ENCODE peak calls at places on chromosomes 3 and 15, in six cellular contexts. H is heart left ventricle, N is HepG2, S is MM.1S, L is mesendoderm, Y is Karpas-422. A is an unnamed sample.

GRCh38 chr3:47306022-47306421 is 23.3 kb downstream of the KLHL18 start:
- DNase-seq in H (no peak), N (no peak), S (no peak), L (no peak), Y (no peak), A (no peak)

GRCh38 chr3:8854656-8855055 is 85.2 kb upstream of the OXTR start:
- DNase-seq in H (no peak), N (no peak), S (no peak), L (no peak), Y (no peak), A (no peak)

GRCh38 chr3:9168230-9168629 is 81.2 kb downstream of the SRGAP3 start:
- DNase-seq in H (no peak), N (no peak), S (peak), L (peak), Y (peak), A (peak)

GRCh38 chr3:163809540-163809993 is 1268.7 kb downstream of the SI start:
- DNase-seq in H (no peak), N (no peak), S (peak), L (peak), Y (no peak), A (peak)

GRCh38 chr3:165196577-165197561 is 685 bp upstream of the SLITRK3 start:
- DNase-seq in H (no peak), N (no peak), S (no peak), L (peak), Y (no peak), A (no peak)

GRCh38 chr3:36764704-36765038 is 318 bp upstream of the DCLK3 start:
- DNase-seq in H (no peak), N (no peak), S (no peak), L (no peak), Y (no peak), A (no peak)

GRCh38 chr3:24846286-24846860 is 351.7 kb upstream of the THRB start:
- DNase-seq in H (no peak), N (no peak), S (no peak), L (no peak), Y (no peak), A (no peak)

GRCh38 chr3:48548731-48549705 is 7.6 kb downstream of the PFKFB4 start:
- DNase-seq in H (peak), N (peak), S (peak), L (peak), Y (peak), A (peak)

GRCh38 chr3:124761250-124761796 is 31.1 kb downstream of the UMPS start:
- DNase-seq in H (peak), N (peak), S (peak), L (peak), Y (peak), A (peak)

GRCh38 chr15:79881668-79882067 is 15.1 kb downstream of the MTHFS start:
- DNase-seq in H (no peak), N (no peak), S (no peak), L (no peak), Y (no peak), A (no peak)

GRCh38 chr15:80424381-80424780 is 20.2 kb downstream of the ARNT2 start:
- DNase-seq in H (no peak), N (no peak), S (no peak), L (no peak), Y (no peak), A (no peak)

GRCh38 chr3:62242846-62243245 is 130.5 kb downstream of the FEZF2 start:
- DNase-seq in H (no peak), N (no peak), S (no peak), L (no peak), Y (no peak), A (no peak)

GRCh38 chr3:58394339-58394738 is 39.3 kb downstream of the PDHB start:
- DNase-seq in H (no peak), N (no peak), S (no peak), L (no peak), Y (no peak), A (no peak)

GRCh38 chr3:98551754-98552153 is 20.0 kb downstream of the GPR15 start:
- DNase-seq in H (no peak), N (no peak), S (no peak), L (peak), Y (no peak), A (peak)

GRCh38 chr3:152123457-152123856 is 145.3 kb upstream of the MBNL1 start:
- DNase-seq in H (no peak), N (no peak), S (no peak), L (no peak), Y (no peak), A (no peak)

GRCh38 chr15:81859737-81860516 is 185.9 kb downstream of the MEX3B start:
- DNase-seq in H (no peak), N (no peak), S (peak), L (no peak), Y (no peak), A (peak)

GRCh38 chr15:37891754-37892368 is 42.6 kb upstream of the TMCO5A start:
- DNase-seq in H (no peak), N (peak), S (peak), L (peak), Y (peak), A (peak)

GRCh38 chr15:90807687-90808086 is 60.7 kb upstream of the FURIN start:
- DNase-seq in H (no peak), N (no peak), S (no peak), L (no peak), Y (no peak), A (no peak)

GRCh38 chr15:75508741-75509532 is 57.4 kb upstream of the SIN3A start:
- DNase-seq in H (no peak), N (peak), S (peak), L (peak), Y (peak), A (peak)

GRCh38 chr3:172154768-172155649 is 115.6 kb downstream of the FNDC3B start:
- DNase-seq in H (no peak), N (no peak), S (no peak), L (no peak), Y (no peak), A (no peak)

GRCh38 chr3:136621628-136622027 is 130.6 kb downstream of the STAG1 start:
- DNase-seq in H (no peak), N (no peak), S (no peak), L (no peak), Y (no peak), A (no peak)

GRCh38 chr3:169148448-169149348 is 514.8 kb downstream of the MECOM start:
- DNase-seq in H (peak), N (no peak), S (no peak), L (peak), Y (no peak), A (no peak)

GRCh38 chr3:23406576-23406975 is 203.4 kb downstream of the UBE2E2 start:
- DNase-seq in H (no peak), N (no peak), S (no peak), L (peak), Y (no peak), A (no peak)

GRCh38 chr3:133441867-133442270 is 42.0 kb downstream of the BFSP2 start:
- DNase-seq in H (no peak), N (no peak), S (peak), L (no peak), Y (no peak), A (no peak)

GRCh38 chr3:197793246-197793645 is 2.2 kb downstream of the LRCH3 start:
- DNase-seq in H (no peak), N (no peak), S (no peak), L (peak), Y (peak), A (no peak)

GRCh38 chr3:64463981-64464380 is 223.8 kb downstream of the ADAMTS9 start:
- DNase-seq in H (no peak), N (no peak), S (no peak), L (no peak), Y (no peak), A (no peak)

GRCh38 chr15:39720721-39721611 is 61.7 kb downstream of the FSIP1 start:
- DNase-seq in H (no peak), N (no peak), S (no peak), L (peak), Y (no peak), A (no peak)

GRCh38 chr3:46725663-46726314 is 8.1 kb upstream of the PRSS50 start:
- DNase-seq in H (no peak), N (no peak), S (no peak), L (no peak), Y (no peak), A (no peak)

GRCh38 chr3:11982341-11982948 is 21.7 kb upstream of the SYN2 start:
- DNase-seq in H (no peak), N (no peak), S (no peak), L (no peak), Y (no peak), A (no peak)

GRCh38 chr15:60315878-60316277 is 81.9 kb downstream of the ANXA2 start:
- DNase-seq in H (no peak), N (no peak), S (no peak), L (no peak), Y (no peak), A (no peak)

GRCh38 chr3:114900908-114901307 is 246.2 kb downstream of the ZBTB20 start:
- DNase-seq in H (no peak), N (no peak), S (no peak), L (no peak), Y (no peak), A (no peak)

GRCh38 chr3:178056868-178057267 is 479.4 kb upstream of the KCNMB2 start:
- DNase-seq in H (no peak), N (no peak), S (no peak), L (no peak), Y (no peak), A (no peak)
- H3K4me3 ChIP-seq in H (no peak), N (no peak), S (no peak), L (no peak), Y (no peak), A (no peak)

DNA sequence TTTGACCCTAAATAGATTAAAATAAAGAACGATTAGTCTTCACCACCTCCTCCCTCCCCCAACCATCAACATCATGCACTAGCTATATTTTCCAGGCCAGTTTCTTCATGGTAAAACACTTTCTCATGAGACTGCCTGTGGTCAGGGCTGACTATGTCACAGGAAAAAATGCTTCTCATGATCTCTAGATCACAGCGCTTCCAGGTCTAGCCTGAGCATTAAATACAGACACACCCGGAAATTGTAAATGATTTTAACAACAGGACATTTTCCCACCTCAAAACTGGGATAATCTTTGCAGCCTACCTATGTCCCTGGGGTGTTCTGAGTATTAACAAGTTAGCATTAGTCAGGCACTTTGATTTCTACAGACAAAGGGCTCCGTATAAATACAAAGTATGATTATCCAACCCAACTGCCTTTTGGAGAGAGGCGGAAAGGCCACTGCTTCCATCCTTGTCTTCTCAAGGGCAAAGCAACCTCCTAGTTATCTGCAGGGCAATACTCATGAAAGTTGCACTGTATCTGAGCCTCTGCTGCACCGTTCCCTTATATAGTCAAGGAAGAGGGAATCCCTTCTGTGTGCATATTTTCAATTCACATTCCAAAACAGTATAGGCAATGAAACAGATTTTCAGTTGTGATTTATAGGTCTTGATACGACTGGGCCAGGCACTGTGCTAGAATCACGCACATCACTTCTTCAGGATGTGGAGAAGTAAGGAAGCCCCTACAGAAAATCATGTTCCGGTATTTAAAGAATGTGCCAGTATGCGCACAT is 455.9 kb downstream of the FOXP1 start:
- DNase-seq in H (no peak), N (no peak), S (no peak), L (no peak), Y (no peak), A (peak)
- H3K4me3 ChIP-seq in H (peak), N (no peak), S (no peak), L (no peak), Y (no peak), A (peak)

GRCh38 chr15:73941449-73941848 is 15.2 kb downstream of the LOXL1 start:
- DNase-seq in H (no peak), N (no peak), S (no peak), L (peak), Y (no peak), A (no peak)

GRCh38 chr15:73941044-73941443 is 14.8 kb downstream of the LOXL1 start:
- DNase-seq in H (no peak), N (no peak), S (no peak), L (peak), Y (no peak), A (no peak)

GRCh38 chr15:73939138-73939537 is 12.9 kb downstream of the LOXL1 start:
- DNase-seq in H (no peak), N (no peak), S (no peak), L (no peak), Y (no peak), A (no peak)

GRCh38 chr15:73941871-73942635 is 15.8 kb downstream of the LOXL1 start:
- DNase-seq in H (no peak), N (no peak), S (peak), L (no peak), Y (no peak), A (no peak)

GRCh38 chr15:73940061-73940981 is 14.1 kb downstream of the LOXL1 start:
- DNase-seq in H (no peak), N (no peak), S (no peak), L (no peak), Y (no peak), A (no peak)
- H3K4me3 ChIP-seq in H (no peak), N (no peak), S (no peak), L (no peak), Y (no peak), A (no peak)

GRCh38 chr3:146468234-146468931 is 978 bp downstream of the PLSCR2 start:
- DNase-seq in H (no peak), N (no peak), S (no peak), L (no peak), Y (no peak), A (no peak)
- H3K4me3 ChIP-seq in H (no peak), N (no peak), S (no peak), L (no peak), Y (no peak), A (peak)

GRCh38 chr3:41126961-41127360 is 72.3 kb upstream of the CTNNB1 start:
- DNase-seq in H (no peak), N (no peak), S (no peak), L (no peak), Y (no peak), A (no peak)
- H3K4me3 ChIP-seq in H (no peak), N (no peak), S (no peak), L (no peak), Y (no peak), A (no peak)

DNA sequence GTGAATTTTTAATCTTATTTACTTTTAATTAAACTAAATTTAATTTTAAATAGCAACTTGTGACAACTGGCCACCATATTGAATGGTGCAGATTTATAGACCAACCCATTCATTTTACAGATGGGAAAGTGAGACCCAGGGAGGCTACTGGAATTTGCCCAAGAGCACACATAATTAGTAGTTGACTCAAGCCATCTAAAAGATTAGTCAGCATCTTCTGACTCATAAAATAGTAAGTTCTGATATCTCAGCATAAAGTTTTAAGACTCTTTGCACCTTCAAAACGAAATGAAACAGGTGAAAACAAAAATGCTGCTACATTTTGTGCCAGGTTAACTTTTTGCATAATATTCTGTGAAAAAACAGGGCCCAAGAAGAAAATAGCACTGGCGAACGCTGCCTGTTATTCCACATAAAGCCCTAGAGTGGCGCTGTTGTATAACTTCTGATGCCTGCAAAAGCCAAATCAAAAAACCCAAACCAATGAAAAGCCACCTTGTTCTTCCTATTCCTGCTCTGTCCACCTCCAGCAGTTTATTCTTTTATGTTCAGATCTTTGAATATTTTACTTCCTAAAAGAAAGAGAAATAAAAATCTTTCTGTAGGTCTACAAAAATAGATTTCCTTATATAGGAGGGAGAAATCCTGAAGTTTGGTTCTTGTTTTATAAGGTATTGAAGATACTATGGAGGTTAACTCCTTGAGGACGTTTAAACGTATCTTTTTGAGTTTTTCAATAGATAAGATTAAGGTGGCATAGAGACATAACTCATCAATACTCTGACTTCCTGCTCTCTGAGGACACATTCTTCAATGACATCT is 62.8 kb downstream of the OTOL1 start:
- DNase-seq in H (no peak), N (peak), S (peak), L (peak), Y (peak), A (peak)
- H3K4me3 ChIP-seq in H (no peak), N (no peak), S (no peak), L (no peak), Y (no peak), A (no peak)

DNA sequence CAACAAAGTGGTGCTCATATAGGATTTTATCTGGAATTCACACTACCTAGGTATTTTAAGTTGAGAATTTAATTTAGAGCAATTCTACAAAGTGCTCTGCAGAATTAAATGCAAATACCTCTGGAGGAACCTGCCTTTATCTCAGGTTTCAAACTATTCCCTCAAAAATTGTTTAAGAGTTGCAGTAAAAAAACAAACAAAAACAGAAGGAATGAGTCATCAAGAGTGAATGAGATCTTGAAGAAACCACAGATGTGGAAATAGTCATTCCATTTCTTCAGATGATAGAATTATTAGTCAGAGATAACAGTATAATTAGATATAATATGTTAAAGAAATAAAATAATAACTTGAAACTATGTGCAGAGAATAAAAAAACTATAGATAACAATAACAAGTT is 80.8 kb upstream of the SCN5A start:
- DNase-seq in H (no peak), N (no peak), S (no peak), L (no peak), Y (no peak), A (no peak)
- H3K4me3 ChIP-seq in H (no peak), N (no peak), S (no peak), L (no peak), Y (no peak), A (no peak)

A was measured in OCI-LY7.